ENCODE peak calls at places on chromosomes 1 and 21, in seven cellular contexts. U, K, C, Z, I, M and V are unnamed samples.

GRCh38 chr1:32917521-32917920 is 16.3 kb upstream of the TMEM54 start:
- DNase-seq in K (no peak), U (no peak), I (no peak), C (no peak), M (no peak), Z (no peak), V (no peak)

GRCh38 chr1:41650176-41650519 is 165.7 kb upstream of the EDN2 start:
- DNase-seq in C (no peak), U (no peak), Z (peak; percentile 61), M (no peak), K (no peak), I (no peak), V (no peak)

GRCh38 chr1:183926978-183927377 is 110.5 kb downstream of the COLGALT2 start:
- DNase-seq in C (no peak), K (no peak), U (peak; percentile 75), Z (peak; percentile 74), M (no peak), I (no peak), V (peak; percentile 82)

GRCh38 chr1:64850846-64851245 is 106.0 kb downstream of the RAVER2 start:
- DNase-seq in M (no peak), I (no peak), K (no peak), U (no peak), C (no peak), Z (no peak), V (no peak)

GRCh38 chr1:219837274-219837993 is 90.9 kb downstream of the SLC30A10 start:
- DNase-seq in U (peak; percentile 54), M (no peak), I (peak; percentile 67), Z (peak; percentile 48), C (no peak), K (peak; percentile 80), V (peak; percentile 38)

GRCh38 chr1:9413143-9413876 is 120.6 kb downstream of the SPSB1 start:
- DNase-seq in C (peak; percentile 44), U (peak; percentile 95), I (no peak), M (peak; percentile 59), Z (peak; percentile 96), K (peak; percentile 84), V (peak; percentile 81)

GRCh38 chr1:205945056-205945455 is 1.8 kb upstream of the SLC26A9 start:
- DNase-seq in M (no peak), I (no peak), K (no peak), U (no peak), C (no peak), Z (no peak), V (no peak)

GRCh38 chr1:61950418-61950817 is 208.1 kb downstream of the PATJ start:
- DNase-seq in I (no peak), C (no peak), K (peak; percentile 68), Z (no peak), U (no peak), M (no peak), V (peak; percentile 43)

GRCh38 chr21:42493109-42494060 is 2.6 kb downstream of the RSPH1 start:
- DNase-seq in C (no peak), I (no peak), Z (no peak), K (peak; percentile 32), U (no peak), M (no peak), V (peak; percentile 92)

GRCh38 chr1:180892675-180893074 is 20.0 kb upstream of the KIAA1614 start:
- DNase-seq in K (no peak), Z (no peak), U (no peak), I (no peak), M (peak; percentile 30), C (no peak), V (no peak)

GRCh38 chr1:228166170-228166936 is 749 bp downstream of the IBA57 start:
- DNase-seq in Z (peak; percentile 94), C (peak; percentile 78), K (peak; percentile 90), M (peak; percentile 78), I (peak; percentile 48), U (peak; percentile 74), V (peak; percentile 64)

GRCh38 chr1:228275435-228276342 is 67.8 kb downstream of the OBSCN start:
- DNase-seq in C (peak; percentile 95), K (peak; percentile 95), Z (peak; percentile 86), I (peak; percentile 88), U (peak; percentile 82), M (peak; percentile 91), V (peak; percentile 52)

GRCh38 chr1:230713915-230714764 is at the start of gene AGT:
- DNase-seq in M (no peak), K (no peak), Z (peak; percentile 80), C (no peak), I (no peak), U (peak; percentile 92), V (no peak)

GRCh38 chr1:25620211-25620610 is 3.6 kb downstream of the MAN1C1 start:
- DNase-seq in Z (no peak), C (no peak), I (no peak), K (no peak), M (peak; percentile 31), U (no peak), V (no peak)

GRCh38 chr1:59937636-59938210 is 11.2 kb upstream of the CYP2J2 start:
- DNase-seq in C (no peak), I (no peak), M (no peak), U (no peak), Z (no peak), K (no peak), V (peak; percentile 93)

GRCh38 chr1:3030663-3031381 is 9.6 kb downstream of the ACTRT2 start:
- DNase-seq in C (peak; percentile 7), M (no peak), U (no peak), Z (no peak), K (no peak), I (no peak), V (no peak)

GRCh38 chr1:155008015-155008941 is 5.7 kb downstream of the ZBTB7B start:
- DNase-seq in K (peak; percentile 38), C (no peak), I (no peak), Z (no peak), M (no peak), U (no peak), V (no peak)

GRCh38 chr21:38645282-38645681 is 147.0 kb upstream of the ERG start:
- DNase-seq in I (no peak), C (no peak), Z (peak; percentile 46), K (no peak), U (peak; percentile 82), M (no peak), V (no peak)

GRCh38 chr1:202802998-202803932 is 5.0 kb downstream of the KDM5B start:
- DNase-seq in Z (peak; percentile 67), I (no peak), K (peak; percentile 71), C (no peak), U (peak; percentile 57), M (no peak), V (peak; percentile 63)

GRCh38 chr1:17265162-17265561 is 16.3 kb downstream of the PADI3 start:
- DNase-seq in U (peak; percentile 18), C (peak; percentile 62), Z (peak; percentile 25), M (peak; percentile 52), I (no peak), K (peak; percentile 74), V (no peak)
- H3K4me2 ChIP-seq in U (no peak overlapping the region), C (no peak overlapping the region), Z (no peak overlapping the region), M (no peak overlapping the region), I (no peak overlapping the region), K (no peak overlapping the region), V (no peak overlapping the region)

DNA sequence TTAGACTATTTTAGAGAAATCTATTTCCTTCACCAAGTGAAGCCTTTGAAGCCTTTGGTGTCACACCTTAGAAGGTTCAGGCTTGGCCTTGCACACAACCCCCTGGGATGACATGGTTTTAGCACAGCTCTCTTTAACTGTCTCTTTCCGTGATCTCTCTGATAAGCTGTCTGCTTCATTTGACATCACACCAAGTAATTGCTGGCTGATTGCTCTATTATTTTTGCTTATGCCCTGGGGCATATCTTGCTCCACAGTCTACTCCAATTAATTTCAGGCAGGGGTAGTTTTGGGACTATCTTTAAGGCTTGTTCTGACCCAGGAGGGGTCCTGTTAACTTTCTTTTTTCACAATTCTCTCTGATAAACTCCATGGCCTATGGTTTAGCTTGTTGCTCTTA is 63.3 kb downstream of the MAP3K21 start:
- DNase-seq in Z (no peak), U (no peak), I (no peak), C (no peak), K (peak; percentile 25), M (no peak), V (no peak)
- H4K8ac ChIP-seq in Z (no peak overlapping the region), U (no peak overlapping the region), I (no peak overlapping the region), C (no peak overlapping the region), K (no peak overlapping the region), M (no peak overlapping the region), V (no peak overlapping the region)

DNA sequence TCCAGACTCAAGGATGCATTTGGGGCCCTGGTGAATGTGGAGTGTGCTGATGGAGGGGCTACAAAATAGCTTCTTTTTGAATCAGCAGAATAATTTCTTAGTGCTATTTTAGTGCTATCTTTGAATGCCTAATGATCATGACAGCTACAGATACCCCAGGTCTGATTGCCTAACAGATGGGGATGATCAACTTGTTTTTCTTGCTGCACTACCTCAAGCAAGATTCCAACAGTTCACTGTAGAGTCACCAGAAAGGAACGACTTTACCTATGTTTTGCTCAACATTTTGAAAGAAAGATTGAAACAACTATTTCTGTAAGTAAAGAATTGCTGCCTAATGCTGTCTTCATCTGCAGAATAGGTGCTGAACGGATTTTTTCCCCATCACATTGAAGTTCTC is 42.6 kb upstream of the VAV3 start:
- DNase-seq in Z (no peak), C (no peak), I (no peak), K (no peak), M (no peak), U (no peak), V (peak; percentile 79)
- H2BK120ac ChIP-seq in Z (no peak overlapping the region), C (no peak overlapping the region), I (no peak overlapping the region), K (no peak overlapping the region), M (no peak overlapping the region), U (no peak overlapping the region), V (no peak overlapping the region)

GRCh38 chr1:157173900-157174410 is 35.8 kb upstream of the ETV3 start:
- DNase-seq in M (no peak), I (no peak), U (no peak), Z (no peak), K (no peak), C (no peak), V (no peak)
- H3K4me2 ChIP-seq in M (no peak overlapping the region), I (no peak overlapping the region), U (no peak overlapping the region), Z (no peak overlapping the region), K (no peak overlapping the region), C (no peak overlapping the region), V (no peak overlapping the region)

DNA sequence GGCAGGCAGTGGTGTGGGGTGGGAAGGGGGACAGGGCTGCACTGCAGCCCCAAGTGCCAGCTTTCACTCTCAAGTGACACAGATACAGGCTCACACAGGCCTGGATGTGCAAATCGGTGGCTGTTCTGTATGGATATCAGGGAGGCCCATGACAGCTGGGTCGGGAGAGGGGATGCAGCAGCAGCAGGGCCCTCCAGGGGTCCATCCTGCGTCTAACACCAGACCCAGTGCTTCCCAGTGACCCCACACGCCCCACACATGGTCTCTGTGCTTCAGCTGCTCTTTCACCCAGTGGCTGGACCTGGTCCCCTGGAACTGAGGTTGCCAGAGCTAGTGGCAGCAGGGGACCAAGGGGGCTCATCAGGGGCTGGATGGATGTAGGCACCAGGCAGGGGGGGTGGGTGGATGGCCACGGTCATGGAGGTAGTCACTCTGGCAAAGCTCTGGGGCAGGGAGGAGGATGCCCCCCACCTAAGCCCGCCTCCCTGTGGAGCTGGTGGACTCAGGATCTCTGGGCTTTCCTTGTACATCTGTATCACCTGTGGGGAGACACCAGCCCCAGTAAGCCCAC is 13.9 kb downstream of the BTBD19 start:
- DNase-seq in C (no peak), I (no peak), M (no peak), K (no peak), Z (no peak), U (no peak), V (no peak)
- H4K8ac ChIP-seq in C (no peak overlapping the region), I (peak overlapping the region; percentile 9), M (no peak overlapping the region), K (no peak overlapping the region), Z (no peak overlapping the region), U (no peak overlapping the region), V (no peak overlapping the region)